ENCODE peak calls at places on chromosomes 7 and 10, in nine cellular contexts. S, T, K, G, Q, V, Z, P and I are unnamed samples.

GRCh38 chr7:49613759-49614158 is 159.7 kb upstream of the VWC2 start:
- DNase-seq in S (no peak), T (no peak), K (no peak), G (no peak), Q (no peak), V (no peak), Z (no peak), P (no peak), I (no peak)

GRCh38 chr7:71131753-71132520 is at the start of gene GALNT17:
- DNase-seq in S (peak; percentile 73), T (no peak), K (no peak), G (peak; percentile 3), Q (peak; percentile 4), V (no peak), Z (no peak), P (peak; percentile 9), I (no peak)

GRCh38 chr7:128145191-128145590 is 95.9 kb upstream of the LEP start:
- DNase-seq in S (no peak), T (no peak), K (no peak), G (no peak), Q (no peak), V (no peak), Z (no peak), P (no peak), I (no peak)

GRCh38 chr7:155509025-155509724 is 37.2 kb downstream of the CNPY1 start:
- DNase-seq in S (no peak), T (no peak), K (no peak), G (no peak), Q (no peak), V (no peak), Z (no peak), P (no peak), I (no peak)

GRCh38 chr7:43723002-43723331 is 6.4 kb downstream of the COA1 start:
- DNase-seq in S (no peak), T (no peak), K (no peak), G (no peak), Q (no peak), V (no peak), Z (no peak), P (no peak), I (no peak)

GRCh38 chr10:17217661-17218306 is 10.3 kb upstream of the VIM start:
- DNase-seq in S (no peak), T (no peak), K (no peak), G (no peak), Q (no peak), V (no peak), Z (no peak), P (no peak), I (no peak)

GRCh38 chr7:45563804-45564461 is 10.2 kb upstream of the ADCY1 start:
- DNase-seq in S (no peak), T (no peak), K (no peak), G (no peak), Q (no peak), V (no peak), Z (no peak), P (no peak), I (no peak)

GRCh38 chr10:48745662-48746245 is 61.1 kb downstream of the WDFY4 start:
- DNase-seq in S (no peak), T (no peak), K (no peak), G (no peak), Q (no peak), V (peak; percentile 82), Z (no peak), P (no peak), I (peak; percentile 22)

GRCh38 chr10:24897326-24897926 is 55.0 kb downstream of the PRTFDC1 start:
- DNase-seq in S (no peak), T (no peak), K (no peak), G (no peak), Q (no peak), V (no peak), Z (no peak), P (no peak), I (no peak)

GRCh38 chr7:108049962-108050361 is 47.0 kb upstream of the LAMB1 start:
- DNase-seq in S (no peak), T (no peak), K (no peak), G (no peak), Q (no peak), V (no peak), Z (no peak), P (no peak), I (no peak)

GRCh38 chr10:78963074-78964034 is 105.4 kb upstream of the ZMIZ1 start:
- DNase-seq in S (no peak), T (no peak), K (no peak), G (no peak), Q (no peak), V (no peak), Z (no peak), P (no peak), I (no peak)

GRCh38 chr10:117944676-117945447 is 101.9 kb downstream of the RAB11FIP2 start:
- DNase-seq in S (no peak), T (no peak), K (no peak), G (no peak), Q (no peak), V (no peak), Z (no peak), P (no peak), I (no peak)

GRCh38 chr10:109987413-109987812 is 20.4 kb upstream of the ADD3 start:
- DNase-seq in S (no peak), T (no peak), K (no peak), G (no peak), Q (no peak), V (no peak), Z (no peak), P (no peak), I (no peak)

GRCh38 chr7:73517241-73517995 is 4.7 kb downstream of the BAZ1B start:
- DNase-seq in S (no peak), T (no peak), K (no peak), G (no peak), Q (no peak), V (no peak), Z (no peak), P (no peak), I (no peak)

GRCh38 chr10:67603086-67603485 is 92.9 kb downstream of the CTNNA3 start:
- DNase-seq in S (no peak), T (no peak), K (no peak), G (no peak), Q (no peak), V (no peak), Z (no peak), P (no peak), I (no peak)

GRCh38 chr10:67603701-67604100 is 92.3 kb downstream of the CTNNA3 start:
- DNase-seq in S (no peak), T (no peak), K (no peak), G (no peak), Q (no peak), V (no peak), Z (no peak), P (no peak), I (no peak)

GRCh38 chr10:67608001-67608400 is 88.0 kb downstream of the CTNNA3 start:
- DNase-seq in S (no peak), T (no peak), K (no peak), G (no peak), Q (no peak), V (no peak), Z (no peak), P (no peak), I (no peak)

GRCh38 chr10:67607472-67607871 is 88.5 kb downstream of the CTNNA3 start:
- DNase-seq in S (no peak), T (no peak), K (no peak), G (no peak), Q (no peak), V (no peak), Z (no peak), P (no peak), I (no peak)

GRCh38 chr10:67606572-67606971 is 89.4 kb downstream of the CTNNA3 start:
- DNase-seq in S (no peak), T (no peak), K (no peak), G (no peak), Q (no peak), V (no peak), Z (no peak), P (no peak), I (no peak)
- H3K27me3 ChIP-seq in S (no peaks in the 10 kb centered on the region), T (no peaks in the 10 kb centered on the region), K (no peaks in the 10 kb centered on the region), G (no peaks in the 10 kb centered on the region), Q (no peaks in the 10 kb centered on the region), V (no peaks in the 10 kb centered on the region), Z (no peaks in the 10 kb centered on the region), P (no peaks in the 10 kb centered on the region), I (no peaks in the 10 kb centered on the region)

DNA sequence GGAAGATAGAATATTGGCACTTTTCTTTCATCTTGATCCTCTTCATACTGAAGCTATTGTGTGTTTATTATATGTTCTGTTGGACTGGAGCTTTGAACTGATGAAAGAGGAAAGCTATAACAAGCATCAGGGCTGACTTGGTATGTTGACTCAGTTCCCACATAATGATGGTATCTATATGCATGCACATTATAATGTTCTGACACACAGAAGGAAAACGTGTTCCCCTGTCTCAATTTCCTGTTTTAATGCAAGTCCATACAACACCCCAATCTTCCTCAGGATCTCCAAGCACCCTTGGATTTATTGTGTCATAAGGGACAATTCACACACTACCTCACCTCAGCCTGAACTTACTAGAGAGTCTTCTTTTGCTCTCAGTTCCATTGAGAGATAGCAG is 8.3 kb upstream of the WASL start:
- DNase-seq in S (no peak), T (no peak), K (no peak), G (no peak), Q (no peak), V (no peak), Z (no peak), P (no peak), I (no peak)
- H3K27ac ChIP-seq in S (no peak overlapping the region), T (no peak overlapping the region), K (no peak overlapping the region), G (no peak overlapping the region), Q (no peak overlapping the region), V (no peak overlapping the region), Z (no peak overlapping the region), P (no peak overlapping the region), I (no peak overlapping the region)

GRCh38 chr10:14570800-14571199 is 203.9 kb downstream of the FAM107B start:
- DNase-seq in S (no peak), T (no peak), K (no peak), G (no peak), Q (no peak), V (no peak), Z (no peak), P (no peak), I (no peak)
- H3K4me1 ChIP-seq in S (peaks cover 3% of the 10 kb centered on the region), T (peaks cover 28% of the 10 kb centered on the region), K (no peaks in the 10 kb centered on the region), G (peaks cover 59% of the 10 kb centered on the region), Q (peaks cover 5% of the 10 kb centered on the region), V (peaks cover 2% of the 10 kb centered on the region), Z (peaks cover 70% of the 10 kb centered on the region), P (peaks cover 3% of the 10 kb centered on the region), I (no peaks in the 10 kb centered on the region)

DNA sequence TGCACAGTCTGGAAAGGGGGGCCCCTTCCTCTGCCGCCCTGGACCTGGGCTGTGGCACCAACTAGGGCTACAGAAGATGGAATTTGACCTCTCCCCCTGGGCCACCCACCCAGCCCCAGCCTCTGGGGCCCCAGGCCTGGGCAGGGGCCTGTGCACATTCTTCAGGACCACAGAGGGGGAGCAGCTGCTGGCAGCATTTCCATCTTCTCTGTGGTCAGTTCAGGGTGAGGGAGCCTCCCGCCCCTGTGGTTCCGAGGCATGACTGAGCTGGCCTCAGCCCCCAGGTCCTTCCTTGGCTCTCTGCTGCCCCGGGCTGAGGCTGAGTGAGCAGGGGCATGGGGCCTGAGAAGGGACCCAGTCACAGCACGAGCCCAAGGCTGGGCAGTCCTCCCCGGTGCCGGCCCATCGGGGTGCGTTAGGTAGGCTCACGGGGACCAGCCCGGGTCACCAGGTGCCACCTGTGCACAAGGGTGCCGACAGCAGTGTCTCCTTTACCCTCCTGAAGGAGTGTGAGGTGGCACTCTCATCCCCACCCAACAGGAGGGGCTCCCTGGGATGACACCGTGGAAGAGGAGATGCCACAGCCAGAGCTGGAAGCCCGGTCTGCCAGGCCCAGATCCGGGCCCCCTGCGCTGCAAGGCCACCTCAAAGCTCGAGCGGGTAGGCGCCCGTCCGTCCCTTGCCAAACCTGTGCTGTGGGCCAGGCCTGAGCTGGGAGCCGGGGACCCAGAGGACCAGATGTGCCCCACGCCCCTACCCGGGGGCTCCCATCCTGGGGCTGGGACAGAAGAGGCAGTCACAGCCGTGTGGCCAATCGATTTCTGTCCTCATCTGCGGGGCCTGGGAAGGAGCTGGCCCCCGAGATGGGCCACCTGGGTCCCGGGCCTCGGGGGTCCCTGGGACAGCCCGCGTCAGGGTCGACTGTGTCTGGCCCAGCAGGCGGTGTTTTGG is 63.4 kb downstream of the UNCX start:
- DNase-seq in S (no peak), T (no peak), K (no peak), G (no peak), Q (no peak), V (no peak), Z (no peak), P (no peak), I (no peak)
- H3K27me3 ChIP-seq in S (no peaks in the 10 kb centered on the region), T (peaks cover 90% of the 10 kb centered on the region), K (peaks cover 90% of the 10 kb centered on the region), G (no peaks in the 10 kb centered on the region), Q (peaks cover 90% of the 10 kb centered on the region), V (no peaks in the 10 kb centered on the region), Z (peaks cover 90% of the 10 kb centered on the region), P (peaks cover 31% of the 10 kb centered on the region), I (no peaks in the 10 kb centered on the region)